ENCODE peak calls at places on chromosome 1, in eight cellular contexts. K is astrocyte of the cerebellum; Q is GM12865; I is BE2C; N is CD4-positive, CD25-positive, alpha-beta regulatory T cell; B is A549; A is body of pancreas; D is neural progenitor cell. W is an unnamed sample.

GRCh38 chr1:60935599-60935990 is 146.8 kb upstream of the NFIA start:
- DNase-seq in K (no peak), Q (no peak), I (no peak), N (no peak), B (no peak), A (no peak), D (no peak), W (no peak)

GRCh38 chr1:202213361-202214088 is 19.9 kb downstream of the LGR6 start:
- DNase-seq in K (no peak), Q (no peak), I (no peak), N (no peak), B (peak; percentile 59), A (no peak), D (peak; percentile 64), W (no peak)

GRCh38 chr1:21661886-21662285 is 7.3 kb downstream of the RAP1GAP start:
- DNase-seq in K (no peak), Q (no peak), I (no peak), N (no peak), B (no peak), A (no peak), D (no peak), W (no peak)

GRCh38 chr1:46616277-46617107 is at the start of gene MOB3C:
- DNase-seq in K (peak; percentile 26), Q (peak; percentile 70), I (peak; percentile 23), N (peak; percentile 73), B (peak; percentile 47), A (peak; percentile 87), D (peak; percentile 82), W (peak; percentile 66)

GRCh38 chr1:184492543-184492942 is 105.7 kb downstream of the C1orf21 start:
- DNase-seq in K (no peak), Q (no peak), I (no peak), N (peak; percentile 18), B (no peak), A (no peak), D (no peak), W (no peak)

GRCh38 chr1:100759188-100759587 is 39.6 kb downstream of the VCAM1 start:
- DNase-seq in K (no peak), Q (no peak), I (no peak), N (no peak), B (no peak), A (no peak), D (no peak), W (no peak)

GRCh38 chr1:78691995-78692747 is 42.5 kb downstream of the IFI44 start:
- DNase-seq in K (no peak), Q (no peak), I (no peak), N (no peak), B (peak; percentile 2), A (no peak), D (no peak), W (peak; percentile 51)

GRCh38 chr1:245600658-245601057 is 445.9 kb downstream of the KIF26B start:
- DNase-seq in K (no peak), Q (no peak), I (no peak), N (no peak), B (no peak), A (no peak), D (no peak), W (no peak)

GRCh38 chr1:8540971-8541370 is 223.1 kb downstream of the SLC45A1 start:
- DNase-seq in K (no peak), Q (no peak), I (no peak), N (no peak), B (no peak), A (no peak), D (no peak), W (no peak)

GRCh38 chr1:17862125-17862524 is 107.0 kb downstream of the ACTL8 start:
- DNase-seq in K (no peak), Q (no peak), I (no peak), N (no peak), B (no peak), A (no peak), D (no peak), W (no peak)

GRCh38 chr1:1624443-1625403 is 7.2 kb upstream of the MMP23B start:
- DNase-seq in K (no peak), Q (no peak), I (peak; percentile 91), N (no peak), B (no peak), A (no peak), D (no peak), W (no peak)

GRCh38 chr1:230573647-230574046 is 68.6 kb upstream of the COG2 start:
- DNase-seq in K (no peak), Q (peak; percentile 4), I (no peak), N (no peak), B (no peak), A (no peak), D (no peak), W (no peak)

GRCh38 chr1:243256590-243256989 is 749 bp downstream of the SDCCAG8 start:
- DNase-seq in K (no peak), Q (no peak), I (no peak), N (peak; percentile 16), B (no peak), A (no peak), D (no peak), W (no peak)

GRCh38 chr1:243254927-243255790 is at the start of gene CEP170:
- DNase-seq in K (peak; percentile 97), Q (peak; percentile 98), I (peak; percentile 99), N (peak; percentile 92), B (peak; percentile 99), A (peak; percentile 94), D (peak; percentile 99), W (peak; percentile 96)

GRCh38 chr1:243254233-243254926 is 701 bp downstream of the CEP170 start:
- DNase-seq in K (no peak), Q (peak; percentile 78), I (peak; percentile 65), N (peak; percentile 78), B (peak; percentile 64), A (peak; percentile 62), D (peak; percentile 81), W (peak; percentile 53)

GRCh38 chr1:243255791-243256512 is at the start of gene SDCCAG8:
- DNase-seq in K (peak; percentile 100), Q (peak; percentile 100), I (peak; percentile 98), N (peak; percentile 99), B (peak; percentile 100), A (peak; percentile 99), D (peak; percentile 99), W (peak; percentile 100)

GRCh38 chr1:243257189-243257588 is 1.3 kb downstream of the SDCCAG8 start:
- DNase-seq in K (no peak), Q (no peak), I (no peak), N (no peak), B (no peak), A (no peak), D (no peak), W (no peak)
- H3K4me3 ChIP-seq in K (no peak overlapping the region), Q (no peak overlapping the region), I (no peak overlapping the region), N (peak overlapping the region; percentile 98), B (peak overlapping the region; percentile 81), A (no peak overlapping the region), D (no peak overlapping the region), W (peak overlapping the region; percentile 90)

GRCh38 chr1:147699686-147700041 is 29.3 kb upstream of the ACP6 start:
- DNase-seq in K (no peak), Q (no peak), I (no peak), N (no peak), B (no peak), A (no peak), D (no peak), W (no peak)

GRCh38 chr1:147700042-147700711 is 29.9 kb upstream of the ACP6 start:
- DNase-seq in K (peak; percentile 45), Q (peak; percentile 52), I (peak; percentile 70), N (peak; percentile 62), B (peak; percentile 55), A (peak; percentile 79), D (peak; percentile 89), W (peak; percentile 60)
- H3K4me3 ChIP-seq in K (no peak overlapping the region), Q (no peak overlapping the region), I (no peak overlapping the region), N (no peak overlapping the region), B (no peak overlapping the region), A (no peak overlapping the region), D (no peak overlapping the region), W (no peak overlapping the region)

DNA sequence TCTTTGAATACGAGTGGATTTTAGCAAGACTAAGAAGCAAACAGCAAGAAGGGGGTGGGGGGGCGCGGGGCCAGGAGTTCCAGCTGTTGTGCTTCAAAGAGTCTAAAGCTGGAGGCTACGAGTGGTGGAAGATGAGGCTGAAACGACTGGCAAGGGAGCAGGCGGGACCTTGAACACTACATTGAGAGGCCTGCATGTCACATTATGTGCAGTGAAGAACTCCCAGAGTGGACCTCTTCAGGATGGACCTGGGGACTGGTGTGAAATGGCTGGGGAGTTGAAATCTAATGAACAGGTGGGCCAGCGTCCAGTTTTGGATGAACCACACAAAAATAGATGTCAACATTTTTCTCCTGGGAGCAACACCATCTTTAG is 1.1 kb downstream of the GPX7 start:
- DNase-seq in K (no peak), Q (no peak), I (no peak), N (no peak), B (no peak), A (no peak), D (no peak), W (no peak)
- H3K4me3 ChIP-seq in K (peak overlapping the region; percentile 42), Q (no peak overlapping the region), I (peak overlapping the region; percentile 61), N (peak overlapping the region; percentile 73), B (no peak overlapping the region), A (no peak overlapping the region), D (no peak overlapping the region), W (peak overlapping the region; percentile 62)

GRCh38 chr1:156894711-156895407 is 1.3 kb downstream of the PEAR1 start:
- DNase-seq in K (no peak), Q (no peak), I (peak; percentile 65), N (no peak), B (no peak), A (no peak), D (no peak), W (no peak)
- H3K4me3 ChIP-seq in K (peak overlapping the region; percentile 50), Q (no peak overlapping the region), I (peak overlapping the region; percentile 5), N (no peak overlapping the region), B (no peak overlapping the region), A (no peak overlapping the region), D (no peak overlapping the region), W (peak overlapping the region; percentile 54)

DNA sequence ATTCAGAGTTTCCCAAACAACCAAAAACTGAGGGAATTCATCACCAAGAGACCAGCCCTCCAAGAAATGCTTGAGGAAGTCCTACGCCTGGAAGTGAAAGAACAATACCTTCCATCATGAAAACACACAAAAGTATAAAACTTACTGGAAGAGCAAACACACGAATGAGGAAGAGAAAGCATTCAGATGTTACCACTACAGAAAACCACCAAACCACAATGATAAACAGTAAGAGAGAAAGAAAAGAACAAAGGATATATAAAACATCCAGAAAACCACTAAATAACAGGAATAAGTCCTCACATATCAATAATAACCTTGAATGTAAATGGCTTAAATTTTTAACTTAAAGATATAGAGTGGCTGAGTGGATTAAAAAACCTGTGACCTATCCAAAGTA is 58.5 kb upstream of the BCL10 start:
- DNase-seq in K (no peak), Q (peak; percentile 24), I (no peak), N (no peak), B (no peak), A (no peak), D (no peak), W (no peak)
- H3K4me3 ChIP-seq in K (no peak overlapping the region), Q (no peak overlapping the region), I (no peak overlapping the region), N (no peak overlapping the region), B (no peak overlapping the region), A (no peak overlapping the region), D (no peak overlapping the region), W (no peak overlapping the region)

GRCh38 chr1:115302390-115302961 is 35.6 kb downstream of the NGF start:
- DNase-seq in K (peak; percentile 83), Q (no peak), I (no peak), N (no peak), B (no peak), A (no peak), D (peak; percentile 11), W (peak; percentile 68)
- H3K4me3 ChIP-seq in K (no peak overlapping the region), Q (no peak overlapping the region), I (no peak overlapping the region), N (no peak overlapping the region), B (no peak overlapping the region), A (no peak overlapping the region), D (no peak overlapping the region), W (no peak overlapping the region)